ENCODE peak calls at places on chromosomes 13 and 19, in eight cellular contexts. S is GM10248; F is stimulated activated CD8-positive, alpha-beta memory T cell treated with anti-CD3 and anti-CD28 coated beads, Interleukin-4, amount 100 ng/mL, for 1 hour; B is HFFc6; H is stimulated activated naive CD4-positive, alpha-beta T cell treated with Interleukin-2 at 50 U/mL for 16 hours; T is NCI-H1694 treated with DMSO at 0.1 percent for 48 hours; O is memory B cell; G is fibroblast of mammary gland. L is an unnamed sample.
A peak's percentile ranks its signal among the peaks of the same experiment; 100 is the strongest.

GRCh38 chr19:43820098-43820860 is 6.8 kb upstream of the ZNF283 start:
- DNase-seq in S (peak; percentile 38), F (no peak), B (no peak), H (peak; percentile 24), T (no peak), O (no peak), G (peak; percentile 55), L (no peak)

GRCh38 chr13:112972867-112973576 is 4.0 kb downstream of the MCF2L start:
- DNase-seq in S (no peak), F (no peak), B (no peak), H (no peak), T (no peak), O (no peak), G (no peak), L (peak; percentile 60)

GRCh38 chr19:8221161-8221560 is 12.0 kb downstream of the CERS4 start:
- DNase-seq in S (no peak), F (no peak), B (no peak), H (no peak), T (no peak), O (no peak), G (no peak), L (no peak)

GRCh38 chr13:33224686-33225085 is 60.9 kb downstream of the STARD13 start:
- DNase-seq in S (no peak), F (no peak), B (no peak), H (no peak), T (no peak), O (no peak), G (peak; percentile 64), L (no peak)

GRCh38 chr13:114142640-114143490 is 10.4 kb upstream of the RASA3 start:
- DNase-seq in S (no peak), F (no peak), B (no peak), H (peak; percentile 58), T (peak; percentile 73), O (no peak), G (no peak), L (peak; percentile 62)

GRCh38 chr13:110266983-110267382 is 40.0 kb downstream of the COL4A1 start:
- DNase-seq in S (no peak), F (no peak), B (no peak), H (no peak), T (no peak), O (no peak), G (no peak), L (no peak)

GRCh38 chr19:38375098-38375493 is 725 bp downstream of the PSMD8 start:
- DNase-seq in S (no peak), F (no peak), B (no peak), H (no peak), T (no peak), O (no peak), G (no peak), L (no peak)

GRCh38 chr19:43526884-43527859 is at the start of gene ETHE1:
- DNase-seq in S (peak; percentile 88), F (no peak), B (peak; percentile 64), H (peak; percentile 71), T (peak; percentile 39), O (peak; percentile 58), G (peak; percentile 31), L (peak; percentile 91)

GRCh38 chr13:59112375-59112774 is 1051.4 kb downstream of the DIAPH3 start:
- DNase-seq in S (no peak), F (no peak), B (peak; percentile 18), H (no peak), T (no peak), O (no peak), G (peak; percentile 96), L (peak; percentile 60)

GRCh38 chr19:43524922-43525835 is 1.8 kb downstream of the ETHE1 start:
- DNase-seq in S (peak; percentile 63), F (no peak), B (no peak), H (peak; percentile 17), T (no peak), O (no peak), G (peak; percentile 29), L (peak; percentile 86)

GRCh38 chr13:40193290-40194203 is 472.9 kb downstream of the FOXO1 start:
- DNase-seq in S (no peak), F (no peak), B (no peak), H (no peak), T (no peak), O (no peak), G (peak; percentile 54), L (peak; percentile 73)

GRCh38 chr13:44854264-44855060 is 134.8 kb downstream of the NUFIP1 start:
- DNase-seq in S (no peak), F (no peak), B (no peak), H (no peak), T (no peak), O (no peak), G (no peak), L (no peak)

GRCh38 chr19:10352764-10353671 is 13.6 kb upstream of the ICAM3 start:
- DNase-seq in S (peak; percentile 9), F (no peak), B (no peak), H (no peak), T (no peak), O (no peak), G (peak; percentile 40), L (no peak)

GRCh38 chr19:18029617-18030338 is 21.8 kb downstream of the ARRDC2 start:
- DNase-seq in S (no peak), F (no peak), B (peak; percentile 28), H (no peak), T (peak; percentile 90), O (no peak), G (peak; percentile 26), L (peak; percentile 77)

GRCh38 chr13:100662470-100663211 is 12.0 kb downstream of the TMTC4 start:
- DNase-seq in S (no peak), F (no peak), B (no peak), H (no peak), T (no peak), O (no peak), G (no peak), L (no peak)

GRCh38 chr19:38251564-38252051 is 4.6 kb downstream of the PPP1R14A start:
- DNase-seq in S (no peak), F (no peak), B (no peak), H (no peak), T (peak; percentile 83), O (no peak), G (no peak), L (no peak)

GRCh38 chr19:1911098-1911497 is 5.9 kb downstream of the ADAT3 start:
- DNase-seq in S (no peak), F (no peak), B (no peak), H (no peak), T (no peak), O (no peak), G (no peak), L (no peak)

GRCh38 chr13:110341445-110342247 is 34.6 kb downstream of the COL4A2 start:
- DNase-seq in S (peak; percentile 40), F (no peak), B (no peak), H (no peak), T (no peak), O (peak; percentile 10), G (no peak), L (no peak)

GRCh38 chr19:41995959-41996797 is 2.1 kb upstream of the ATP1A3 start:
- DNase-seq in S (no peak), F (no peak), B (no peak), H (no peak), T (peak; percentile 73), O (no peak), G (no peak), L (no peak)

GRCh38 chr19:46602392-46603194 is 1.5 kb downstream of the CALM3 start:
- DNase-seq in S (peak; percentile 15), F (no peak), B (no peak), H (peak; percentile 75), T (no peak), O (peak; percentile 15), G (no peak), L (peak; percentile 63)

GRCh38 chr13:79258489-79258888 is 147.6 kb downstream of the RBM26 start:
- DNase-seq in S (no peak), F (no peak), B (no peak), H (no peak), T (no peak), O (no peak), G (no peak), L (no peak)

GRCh38 chr19:46211201-46211881 is 18.2 kb upstream of the IGFL1 start:
- DNase-seq in S (no peak), F (no peak), B (no peak), H (no peak), T (no peak), O (no peak), G (no peak), L (no peak)

GRCh38 chr13:79995334-79995733 is 345.6 kb downstream of the SPRY2 start:
- DNase-seq in S (no peak), F (no peak), B (peak; percentile 90), H (no peak), T (no peak), O (no peak), G (peak; percentile 88), L (no peak)

GRCh38 chr19:4229179-4229931 is at the start of gene EBI3:
- DNase-seq in S (peak; percentile 89), F (no peak), B (no peak), H (peak; percentile 44), T (no peak), O (peak; percentile 57), G (peak; percentile 24), L (no peak)

GRCh38 chr19:42254083-42254849 is 662 bp downstream of the ERF start:
- DNase-seq in S (peak; percentile 64), F (peak; percentile 49), B (no peak), H (peak; percentile 78), T (no peak), O (peak; percentile 73), G (peak; percentile 41), L (no peak)

GRCh38 chr13:48979892-48980291 is 4.2 kb downstream of the FNDC3A start:
- DNase-seq in S (peak; percentile 40), F (no peak), B (no peak), H (no peak), T (no peak), O (no peak), G (no peak), L (no peak)

GRCh38 chr19:13102666-13103584 is at the start of gene LYL1:
- DNase-seq in S (peak; percentile 81), F (no peak), B (peak; percentile 48), H (no peak), T (no peak), O (peak; percentile 86), G (no peak), L (no peak)

GRCh38 chr19:50384685-50385535 is 763 bp downstream of the POLD1 start:
- DNase-seq in S (no peak), F (no peak), B (no peak), H (no peak), T (no peak), O (no peak), G (peak; percentile 56), L (no peak)

GRCh38 chr13:35814573-35814972 is 316.6 kb downstream of the DCLK1 start:
- DNase-seq in S (no peak), F (no peak), B (no peak), H (no peak), T (peak; percentile 35), O (no peak), G (no peak), L (no peak)

GRCh38 chr19:9406798-9407352 is 28.5 kb downstream of the ZNF266 start:
- DNase-seq in S (peak; percentile 63), F (no peak), B (peak; percentile 87), H (peak; percentile 42), T (no peak), O (peak; percentile 14), G (peak; percentile 88), L (no peak)

GRCh38 chr19:11265785-11266236 is 3.5 kb upstream of the DOCK6 start:
- DNase-seq in S (no peak), F (no peak), B (no peak), H (no peak), T (no peak), O (no peak), G (peak; percentile 29), L (no peak)

GRCh38 chr13:48232420-48233096 is 448 bp upstream of the ITM2B start:
- DNase-seq in S (no peak), F (no peak), B (peak; percentile 21), H (no peak), T (peak; percentile 28), O (no peak), G (peak; percentile 65), L (peak; percentile 82)

GRCh38 chr19:19627716-19628498 is at the start of gene LPAR2:
- DNase-seq in S (peak; percentile 96), F (peak; percentile 49), B (no peak), H (peak; percentile 59), T (peak; percentile 51), O (peak; percentile 77), G (no peak), L (no peak)

GRCh38 chr13:110287031-110287828 is 19.7 kb downstream of the COL4A1 start:
- DNase-seq in S (no peak), F (no peak), B (no peak), H (no peak), T (no peak), O (no peak), G (no peak), L (no peak)

L was measured in suprapubic skin.